ENCODE peak calls at places on chromosomes 5 and 9, in four cellular contexts. Z is left lung, T is IMR-90, E is foreskin fibroblast. U is an unnamed sample.

GRCh38 chr9:114282926-114283325 is 40.0 kb upstream of the ORM1 start:
- DNase-seq in Z (peak), T (peak), E (peak), U (peak)

GRCh38 chr5:50653946-50654345 is 12.5 kb upstream of the PARP8 start:
- DNase-seq in Z (peak), T (no peak), E (no peak), U (no peak)

GRCh38 chr5:176578391-176578808 is 29.3 kb downstream of the CDHR2 start:
- DNase-seq in Z (peak), T (peak), E (no peak), U (peak)

GRCh38 chr9:69198526-69199250 is 24.6 kb downstream of the TJP2 start:
- DNase-seq in Z (no peak), T (peak), E (peak), U (no peak)

GRCh38 chr5:168663276-168664004 is 84.3 kb upstream of the PANK3 start:
- DNase-seq in Z (no peak), T (no peak), E (no peak), U (no peak)

GRCh38 chr9:75229605-75230332 is 141.5 kb downstream of the OSTF1 start:
- DNase-seq in Z (peak), T (no peak), E (no peak), U (no peak)

GRCh38 chr9:133188006-133188842 is 20.8 kb downstream of the OBP2B start:
- DNase-seq in Z (no peak), T (no peak), E (no peak), U (no peak)

GRCh38 chr5:5341531-5342292 is 80.8 kb upstream of the ICE1 start:
- DNase-seq in Z (no peak), T (no peak), E (peak), U (peak)

GRCh38 chr5:129652353-129653138 is 95.3 kb upstream of the MINAR2 start:
- DNase-seq in Z (no peak), T (no peak), E (no peak), U (no peak)

GRCh38 chr9:85224729-85225128 is 517.0 kb downstream of the AGTPBP1 start:
- DNase-seq in Z (no peak), T (no peak), E (peak), U (peak)

GRCh38 chr5:93622240-93622885 is 39.3 kb downstream of the NR2F1 start:
- DNase-seq in Z (no peak), T (peak), E (peak), U (peak)

GRCh38 chr5:32506809-32507208 is 62.3 kb upstream of the ZFR start:
- DNase-seq in Z (no peak), T (peak), E (peak), U (peak)

GRCh38 chr9:13841801-13842462 is 472.0 kb downstream of the NFIB start:
- DNase-seq in Z (no peak), T (no peak), E (no peak), U (no peak)

GRCh38 chr9:71780953-71781352 is 12.6 kb upstream of the CEMIP2 start:
- DNase-seq in Z (no peak), T (no peak), E (no peak), U (no peak)

GRCh38 chr5:61669531-61669930 is 337.5 kb downstream of the ZSWIM6 start:
- DNase-seq in Z (no peak), T (no peak), E (no peak), U (no peak)

GRCh38 chr5:175418252-175418651 is 25.7 kb downstream of the DRD1 start:
- DNase-seq in Z (no peak), T (no peak), E (no peak), U (no peak)

DNA sequence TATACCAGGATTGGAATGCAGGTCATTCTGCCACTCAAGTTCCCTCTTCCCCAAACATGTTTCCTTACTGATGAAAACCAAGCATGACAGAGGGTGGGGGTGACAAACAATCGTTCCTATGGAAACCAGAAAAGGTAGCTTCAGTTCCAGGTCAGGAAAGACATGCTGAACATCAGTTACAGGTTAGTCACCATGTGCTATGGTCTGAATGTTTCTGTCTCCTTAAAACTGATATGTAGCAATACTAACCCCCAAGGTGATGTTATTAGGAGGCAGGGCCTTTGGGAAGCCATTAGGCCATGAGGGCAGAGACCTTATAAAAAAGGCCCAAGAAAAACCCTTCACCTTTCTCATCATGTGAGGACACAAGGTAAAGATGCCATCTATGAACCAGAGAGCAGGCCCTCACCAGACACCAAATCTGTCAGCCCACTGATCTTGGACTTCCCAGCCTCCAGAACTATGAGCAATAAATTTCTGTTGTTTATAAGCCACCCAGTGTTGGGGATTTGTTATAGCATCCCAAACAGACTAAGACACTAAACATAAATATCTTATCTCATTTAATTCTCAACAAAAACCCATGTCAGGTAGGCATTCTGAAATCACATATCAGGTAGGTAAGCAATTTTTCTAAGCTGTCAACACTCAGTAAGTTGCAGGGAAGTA is 15.7 kb upstream of the SH3RF2 start:
- DNase-seq in Z (no peak), T (no peak), E (no peak), U (no peak)
- TF ChIP-seq CTCF in Z (no peak), T (no peak), E (no peak), U (peak)

GRCh38 chr9:12718482-12719026 is 25.4 kb downstream of the TYRP1 start:
- DNase-seq in Z (peak), T (peak), E (peak), U (no peak)

GRCh38 chr9:12717907-12718306 is 24.7 kb downstream of the TYRP1 start:
- DNase-seq in Z (no peak), T (no peak), E (no peak), U (no peak)

GRCh38 chr9:12720551-12720950 is 27.4 kb downstream of the TYRP1 start:
- DNase-seq in Z (no peak), T (no peak), E (no peak), U (no peak)

GRCh38 chr9:12716823-12717222 is 23.6 kb downstream of the TYRP1 start:
- DNase-seq in Z (no peak), T (no peak), E (no peak), U (no peak)

GRCh38 chr9:12719431-12719830 is 26.2 kb downstream of the TYRP1 start:
- DNase-seq in Z (no peak), T (peak), E (no peak), U (peak)
- TF ChIP-seq CTCF in Z (no peak), T (peak), E (peak), U (peak)

GRCh38 chr5:33975846-33976245 is 8.6 kb downstream of the SLC45A2 start:
- DNase-seq in Z (no peak), T (peak), E (no peak), U (no peak)
- TF ChIP-seq CTCF in Z (no peak), T (no peak), E (no peak), U (no peak)

GRCh38 chr5:134071850-134072207 is 42.7 kb upstream of the TCF7 start:
- DNase-seq in Z (no peak), T (no peak), E (no peak), U (no peak)

GRCh38 chr5:134070648-134070978 is 43.9 kb upstream of the TCF7 start:
- DNase-seq in Z (no peak), T (peak), E (no peak), U (no peak)

GRCh38 chr5:134069553-134069952 is 44.9 kb upstream of the TCF7 start:
- DNase-seq in Z (no peak), T (no peak), E (no peak), U (no peak)

GRCh38 chr5:134072471-134073220 is 41.8 kb upstream of the TCF7 start:
- DNase-seq in Z (no peak), T (no peak), E (no peak), U (no peak)

GRCh38 chr5:134070979-134071849 is 43.3 kb upstream of the TCF7 start:
- DNase-seq in Z (no peak), T (no peak), E (no peak), U (no peak)
- TF ChIP-seq CTCF in Z (no peak), T (no peak), E (no peak), U (peak)

GRCh38 chr5:124176692-124177091 is 569.7 kb downstream of the ZNF608 start:
- DNase-seq in Z (no peak), T (no peak), E (no peak), U (no peak)
- TF ChIP-seq CTCF in Z (no peak), T (no peak), E (no peak), U (no peak)

DNA sequence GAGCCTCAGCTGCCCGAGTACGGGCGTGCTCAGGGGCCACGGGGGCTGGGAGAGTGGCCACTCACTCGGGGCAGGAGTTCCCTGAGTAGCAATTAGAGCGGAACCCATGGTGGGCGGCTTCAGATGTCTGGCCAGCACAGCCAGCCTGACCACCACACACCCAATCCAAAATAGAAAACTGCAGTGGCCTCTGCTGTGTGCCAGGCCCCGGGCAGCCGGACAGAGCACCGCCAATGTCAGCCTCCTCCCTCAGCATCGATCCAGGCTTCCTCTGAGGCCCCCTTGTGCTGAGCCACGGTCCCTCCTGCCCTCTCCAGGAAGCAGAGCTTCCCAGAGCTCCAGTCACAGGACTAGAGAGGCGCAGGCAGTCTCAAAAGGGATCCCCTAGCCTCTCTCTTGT is 2.7 kb downstream of the ADAMTS2 start:
- DNase-seq in Z (no peak), T (peak), E (peak), U (peak)
- TF ChIP-seq CTCF in Z (no peak), T (peak), E (peak), U (peak)

GRCh38 chr9:130680836-130681768 is 12.5 kb upstream of the EXOSC2 start:
- DNase-seq in Z (peak), T (peak), E (peak), U (peak)
- TF ChIP-seq CTCF in Z (no peak), T (no peak), E (no peak), U (no peak)